ENCODE peak calls at places on chromosomes 2 and 18, in six cellular contexts. W, C, T, E, N and X are unnamed samples.

GRCh38 chr2:119795309-119796303 is 35.9 kb downstream of the PTPN4 start:
- DNase-seq in T (no peak), E (no peak), C (no peak), N (no peak), W (no peak), X (no peak)

GRCh38 chr2:169507698-169508097 is 1.8 kb upstream of the KLHL41 start:
- DNase-seq in E (no peak), T (peak), C (peak), N (no peak), W (no peak), X (no peak)

GRCh38 chr2:199057936-199058335 is 399.8 kb downstream of the SATB2 start:
- DNase-seq in N (no peak), W (no peak), C (no peak), E (no peak), T (no peak), X (no peak)

GRCh38 chr2:127052068-127052770 is 54.7 kb downstream of the BIN1 start:
- DNase-seq in T (no peak), C (no peak), N (no peak), E (no peak), W (no peak), X (no peak)

GRCh38 chr2:166375205-166375735 is 474 bp downstream of the SCN9A start:
- DNase-seq in E (no peak), N (no peak), C (peak), T (peak), W (no peak), X (peak)

GRCh38 chr2:130966149-130967019 is 126.9 kb downstream of the FAM168B start:
- DNase-seq in E (no peak), T (no peak), W (no peak), N (no peak), C (no peak), X (no peak)

GRCh38 chr18:56538756-56539155 is 99.6 kb downstream of the TXNL1 start:
- DNase-seq in C (no peak), W (no peak), N (no peak), E (no peak), T (no peak), X (no peak)

GRCh38 chr2:158997037-158997785 is 28.8 kb downstream of the TANC1 start:
- DNase-seq in C (no peak), E (no peak), T (no peak), W (no peak), N (no peak), X (no peak)

GRCh38 chr2:71313-72035 is 25.2 kb upstream of the FAM110C start:
- DNase-seq in E (no peak), T (no peak), C (no peak), N (no peak), W (no peak), X (no peak)

GRCh38 chr18:23071285-23071684 is 64.0 kb upstream of the CABLES1 start:
- DNase-seq in C (no peak), W (no peak), T (peak), E (no peak), N (peak), X (no peak)

GRCh38 chr2:17658251-17658843 is 95.3 kb downstream of the SMC6 start:
- DNase-seq in T (peak), W (no peak), N (no peak), C (no peak), E (no peak), X (no peak)

GRCh38 chr2:149076863-149077412 is 38.4 kb downstream of the LYPD6B start:
- DNase-seq in W (no peak), T (no peak), N (no peak), E (no peak), C (no peak), X (no peak)

GRCh38 chr2:116510117-116510671 is 1304.3 kb upstream of the DDX18 start:
- DNase-seq in E (peak), T (peak), W (no peak), N (no peak), C (peak), X (peak)

GRCh38 chr2:203811491-203812221 is 55.9 kb upstream of the CTLA4 start:
- DNase-seq in T (peak), E (no peak), N (peak), C (peak), W (peak), X (no peak)

GRCh38 chr2:20398956-20399567 is 47.8 kb upstream of the RHOB start:
- DNase-seq in N (no peak), T (no peak), W (peak), C (no peak), E (no peak), X (no peak)

GRCh38 chr18:53937037-53937436 is 287.4 kb downstream of the MBD2 start:
- DNase-seq in N (no peak), T (no peak), E (no peak), C (no peak), W (no peak), X (no peak)

GRCh38 chr2:175734679-175735078 is 267.4 kb downstream of the LNPK start:
- DNase-seq in E (no peak), C (no peak), N (no peak), W (no peak), T (no peak), X (peak)

GRCh38 chr2:178715366-178715765 is 91.9 kb downstream of the TTN start:
- DNase-seq in E (no peak), N (no peak), T (no peak), W (no peak), C (no peak), X (no peak)

GRCh38 chr2:12731701-12732280 is 15.1 kb downstream of the TRIB2 start:
- DNase-seq in W (no peak), E (no peak), N (no peak), C (no peak), T (no peak), X (no peak)

GRCh38 chr2:235876099-235876679 is 292.0 kb downstream of the GBX2 start:
- DNase-seq in N (no peak), C (no peak), E (no peak), T (no peak), W (no peak), X (no peak)